ENCODE peak calls at places on chromosomes 1 and 21, in four cellular contexts. A is HCT116, O is K562, I is HepG2. T is an unnamed sample.

GRCh38 chr1:179706339-179706941 is 36.7 kb upstream of the FAM163A start:
- DNase-seq in A (peak; percentile 37), O (peak; percentile 57), I (peak; percentile 46), T (peak; percentile 81)

GRCh38 chr1:177287237-177287636 is 116.5 kb downstream of the BRINP2 start:
- DNase-seq in A (no peak), O (no peak), I (no peak), T (no peak)

GRCh38 chr1:41621791-41622190 is 137.3 kb upstream of the EDN2 start:
- DNase-seq in A (no peak), O (no peak), I (no peak), T (no peak)

GRCh38 chr1:79079770-79080169 is 73.2 kb upstream of the ADGRL4 start:
- DNase-seq in A (peak; percentile 23), O (no peak), I (no peak), T (no peak)

GRCh38 chr21:35505067-35505466 is 456.0 kb upstream of the RUNX1 start:
- DNase-seq in A (no peak), O (no peak), I (no peak), T (no peak)

GRCh38 chr21:34836103-34836932 is 167.5 kb downstream of the CLIC6 start:
- DNase-seq in A (peak; percentile 97), O (no peak), I (peak; percentile 92), T (no peak)

GRCh38 chr1:200150721-200151120 is 123.2 kb downstream of the NR5A2 start:
- DNase-seq in A (peak; percentile 51), O (peak; percentile 45), I (no peak), T (peak; percentile 50)

GRCh38 chr21:35575280-35575915 is 484.9 kb downstream of the SETD4 start:
- DNase-seq in A (no peak), O (no peak), I (no peak), T (no peak)

GRCh38 chr21:46325073-46325912 is 1.3 kb downstream of the PCNT start:
- DNase-seq in A (peak; percentile 28), O (peak; percentile 62), I (peak; percentile 35), T (peak; percentile 79)

GRCh38 chr1:157040802-157041201 is 4.7 kb downstream of the ARHGEF11 start:
- DNase-seq in A (no peak), O (no peak), I (no peak), T (no peak)

GRCh38 chr1:22207605-22208264 is 64.8 kb upstream of the WNT4 start:
- DNase-seq in A (no peak), O (no peak), I (no peak), T (no peak)

GRCh38 chr1:46218443-46218842 is 15.3 kb downstream of the LURAP1 start:
- DNase-seq in A (no peak), O (no peak), I (no peak), T (no peak)

GRCh38 chr1:18668750-18669404 is 38.2 kb downstream of the PAX7 start:
- DNase-seq in A (peak; percentile 15), O (no peak), I (no peak), T (peak; percentile 89)

GRCh38 chr1:156596426-156596825 is 4.8 kb downstream of the NAXE start:
- DNase-seq in A (no peak), O (no peak), I (no peak), T (no peak)

GRCh38 chr1:152866321-152866720 is 6.5 kb downstream of the LCE7A start:
- DNase-seq in A (no peak), O (no peak), I (no peak), T (no peak)

GRCh38 chr1:29875557-29876028 is 639.3 kb downstream of the PTPRU start:
- DNase-seq in A (no peak), O (no peak), I (no peak), T (no peak)
- TF ChIP-seq JUND in A (no peak), O (no peak), I (no peak), T (no peak)

DNA sequence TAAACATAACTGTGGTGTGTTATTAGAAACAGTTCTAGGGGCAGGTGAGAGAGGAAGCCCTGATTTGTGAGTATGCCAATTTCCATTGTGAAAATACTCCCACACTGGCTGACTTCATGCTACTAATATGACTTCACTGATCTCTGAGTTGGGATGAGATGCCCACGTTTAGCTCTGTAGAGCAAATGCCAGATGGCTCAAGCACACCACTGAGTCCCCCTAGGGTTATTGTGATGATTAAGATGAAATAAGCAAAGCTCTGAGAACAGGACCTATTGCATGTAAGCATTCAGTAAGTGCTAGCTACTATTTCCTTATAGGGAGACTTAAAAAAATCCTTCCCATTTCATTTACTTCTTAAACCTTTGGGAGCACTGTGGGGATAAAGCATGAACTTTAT is 117.6 kb downstream of the CENPF start:
- DNase-seq in A (no peak), O (no peak), I (no peak), T (no peak)
- TF ChIP-seq JUND in A (no peak), O (no peak), I (no peak), T (no peak)

DNA sequence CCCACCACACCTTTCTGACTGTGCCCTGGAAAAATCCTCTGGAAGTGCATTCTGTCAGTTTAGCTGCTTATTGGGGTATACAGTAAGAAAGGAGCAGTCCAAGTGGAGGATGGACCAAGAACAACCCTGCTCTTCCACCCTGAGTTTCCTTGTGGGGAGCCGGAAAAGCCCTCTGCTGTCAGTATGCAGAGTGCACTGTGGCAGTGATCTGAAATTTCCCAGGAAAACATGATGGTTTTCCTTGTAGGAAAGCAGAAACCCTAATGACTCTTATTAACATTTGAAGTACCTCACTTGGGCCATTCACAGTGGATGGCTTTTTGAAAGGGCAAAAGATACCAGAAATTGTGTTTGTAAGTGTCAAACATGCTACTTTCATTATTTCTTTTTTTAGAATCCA is 20.5 kb downstream of the ELAVL4 start:
- DNase-seq in A (no peak), O (no peak), I (no peak), T (no peak)
- TF ChIP-seq JUND in A (no peak), O (no peak), I (no peak), T (no peak)

DNA sequence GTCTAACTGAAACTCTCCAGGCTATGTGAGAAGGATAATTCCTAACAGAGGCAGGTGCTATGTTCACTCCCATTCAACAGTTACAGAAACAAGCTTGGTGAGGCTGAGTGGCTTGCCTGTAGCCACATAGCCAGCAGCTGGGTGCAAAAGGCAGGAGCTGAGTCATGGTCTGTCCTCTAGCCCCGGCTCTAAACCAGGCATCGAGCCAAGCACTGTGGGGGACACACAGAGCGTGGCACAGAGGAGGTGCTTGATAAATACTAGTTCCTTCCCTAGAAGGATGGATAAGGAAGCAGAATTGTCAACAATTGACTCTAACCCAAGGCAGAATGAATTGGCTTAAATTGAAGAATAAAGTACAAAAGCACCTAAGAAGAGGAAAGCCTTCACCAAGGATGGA is 10.4 kb upstream of the KCNA2 start:
- DNase-seq in A (no peak), O (peak; percentile 76), I (no peak), T (no peak)
- TF ChIP-seq JUND in A (no peak), O (peak; percentile 73), I (no peak), T (no peak)

GRCh38 chr1:218209351-218209861 is 75.7 kb upstream of the RRP15 start:
- DNase-seq in A (peak; percentile 21), O (no peak), I (no peak), T (no peak)
- TF ChIP-seq JUND in A (no peak), O (no peak), I (no peak), T (no peak)